ENCODE peak calls at places on chromosomes 11 and 22, in seven cellular contexts. K, Z, I, N, U, O and Y are unnamed samples.

GRCh38 chr22:44026066-44026629 is 2.0 kb downstream of the PARVB start:
- DNase-seq in K (no peak), Z (no peak), I (peak; percentile 59), N (no peak), U (no peak), O (no peak), Y (no peak)

GRCh38 chr11:133957926-133958325 is 1.2 kb upstream of the IGSF9B start:
- DNase-seq in K (no peak), Z (no peak), I (peak; percentile 15), N (no peak), U (no peak), O (no peak), Y (no peak)

GRCh38 chr11:46906596-46906995 is 11.8 kb downstream of the LRP4 start:
- DNase-seq in K (no peak), Z (no peak), I (no peak), N (no peak), U (no peak), O (no peak), Y (no peak)

GRCh38 chr11:55707029-55707428 is 45.0 kb downstream of the OR4C6 start:
- DNase-seq in K (peak; percentile 4), Z (no peak), I (no peak), N (no peak), U (no peak), O (no peak), Y (no peak)

GRCh38 chr11:28017816-28018215 is 90.1 kb downstream of the KIF18A start:
- DNase-seq in K (no peak), Z (no peak), I (no peak), N (no peak), U (no peak), O (no peak), Y (no peak)

GRCh38 chr11:11415786-11416390 is 62.8 kb upstream of the CSNK2A3 start:
- DNase-seq in K (no peak), Z (no peak), I (no peak), N (no peak), U (no peak), O (no peak), Y (no peak)

GRCh38 chr11:113591122-113591521 is 115.0 kb downstream of the TMPRSS5 start:
- DNase-seq in K (no peak), Z (no peak), I (no peak), N (no peak), U (no peak), O (no peak), Y (no peak)

GRCh38 chr11:46099973-46100335 is 21.3 kb downstream of the PHF21A start:
- DNase-seq in K (no peak), Z (no peak), I (no peak), N (no peak), U (no peak), O (no peak), Y (no peak)

DNA sequence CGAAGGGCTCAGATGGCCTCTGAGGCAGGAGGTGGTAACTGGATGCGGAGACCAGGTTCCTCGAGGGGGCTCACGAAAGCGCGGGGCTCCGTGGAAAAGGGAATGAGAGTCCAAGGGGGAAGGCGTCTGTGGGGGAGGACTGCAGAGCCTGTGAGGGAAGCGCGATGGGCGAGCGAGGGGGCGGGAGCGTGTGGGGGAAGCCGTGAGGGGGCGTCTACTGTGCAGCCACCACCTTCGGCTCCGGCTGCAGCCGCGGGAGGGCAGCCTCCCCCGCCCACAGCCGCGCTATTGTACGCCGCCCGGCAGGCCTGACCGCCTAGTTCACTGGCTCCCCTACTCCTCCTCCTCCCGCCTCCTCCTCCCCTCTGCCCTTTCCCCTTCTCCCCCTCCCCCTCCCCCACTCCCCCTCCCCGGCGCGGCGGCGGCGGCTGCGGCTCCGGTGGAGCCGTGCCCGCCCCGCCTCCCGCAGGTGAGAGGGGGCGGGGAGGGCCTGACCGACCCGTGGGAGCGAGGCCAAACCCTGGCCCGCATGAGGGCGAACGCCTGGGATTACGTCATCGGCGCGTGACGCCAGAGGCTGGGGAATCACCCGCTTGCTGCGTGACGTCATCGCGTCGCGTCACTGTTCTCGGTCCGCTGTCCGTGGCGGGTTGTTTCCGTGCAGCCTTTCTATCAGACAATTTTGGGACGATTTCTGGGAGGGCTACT is at the start of gene PAK1:
- DNase-seq in K (peak; percentile 81), Z (peak; percentile 86), I (peak; percentile 78), N (peak; percentile 88), U (peak; percentile 97), O (peak; percentile 47), Y (peak; percentile 98)
- TF ChIP-seq CTCF in K (peak; percentile 23), Z (no peak), I (no peak), N (no peak), U (no peak), O (no peak), Y (no peak)

DNA sequence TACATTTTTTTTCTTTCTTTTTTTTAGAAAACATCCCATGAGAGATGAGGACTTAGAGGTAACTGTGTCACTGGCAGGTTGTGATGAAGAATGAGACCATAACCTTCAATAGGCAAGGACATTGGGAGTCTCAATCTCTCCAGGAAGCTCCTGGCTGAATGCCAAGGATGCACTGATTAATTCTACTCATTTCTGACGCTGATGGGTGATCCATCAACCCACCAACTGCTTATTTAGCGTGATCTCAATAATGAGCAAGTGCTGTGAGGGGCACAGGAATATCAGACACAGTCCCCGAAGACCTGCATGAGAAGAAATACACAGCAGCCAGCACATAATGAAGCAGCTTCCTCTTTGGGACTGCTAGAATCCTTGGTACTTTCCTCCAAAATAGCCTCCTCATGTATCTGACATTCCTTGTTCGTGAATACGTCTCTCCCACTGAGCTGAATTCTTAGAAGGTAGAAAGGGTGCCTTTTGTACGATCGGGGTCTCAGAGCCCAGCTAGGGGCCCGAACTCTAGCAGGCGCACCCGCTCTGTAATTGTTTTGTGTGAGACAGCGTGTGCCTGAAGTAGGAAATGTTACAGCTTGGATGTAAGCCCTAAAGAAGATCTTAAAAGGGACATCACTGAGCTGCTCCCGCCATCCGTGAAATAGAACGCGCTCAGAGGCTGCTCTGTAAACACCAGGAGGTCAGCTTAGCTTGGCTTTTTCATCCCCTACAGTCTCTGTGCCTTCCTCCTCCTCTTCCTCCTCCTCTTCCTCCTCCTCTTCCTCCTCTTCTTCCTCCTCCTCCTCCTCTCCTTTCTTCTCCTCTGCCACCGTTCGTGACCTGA is 7.2 kb downstream of the CLMP start:
- DNase-seq in K (no peak), Z (no peak), I (no peak), N (no peak), U (no peak), O (no peak), Y (no peak)
- TF ChIP-seq POLR2A in K (no peak), Z (no peak), I (no peak), N (no peak), U (no peak), O (no peak), Y (no peak)

GRCh38 chr11:35983965-35984364 is 40.1 kb downstream of the LDLRAD3 start:
- DNase-seq in K (no peak), Z (no peak), I (no peak), N (no peak), U (no peak), O (no peak), Y (no peak)
- H3K4me1 ChIP-seq in K (no peaks in the 10 kb centered on the region), Z (no peaks in the 10 kb centered on the region), I (no peaks in the 10 kb centered on the region), N (peaks cover 13% of the 10 kb centered on the region), U (peaks cover 28% of the 10 kb centered on the region), O (peaks cover 38% of the 10 kb centered on the region), Y (no peaks in the 10 kb centered on the region)

DNA sequence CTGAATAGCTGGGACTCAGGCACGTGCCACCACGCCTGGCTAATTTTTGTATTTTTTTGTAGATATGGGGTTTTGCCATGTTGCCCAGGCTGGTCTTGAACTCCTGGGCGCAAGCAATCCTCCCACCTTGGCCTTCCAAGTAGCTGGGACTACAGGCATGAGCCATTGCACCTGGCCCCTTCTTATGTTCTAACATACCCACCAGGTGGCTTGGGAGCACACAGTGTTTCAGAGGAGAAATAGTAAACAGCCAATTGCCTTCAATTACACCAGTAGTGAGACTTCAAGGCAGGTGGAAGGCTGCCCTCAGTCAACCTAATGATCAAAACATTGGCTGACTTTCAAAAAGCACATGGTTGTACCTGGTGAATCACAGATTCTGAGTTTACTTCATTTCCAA is 167.2 kb downstream of the SWAP70 start:
- DNase-seq in K (no peak), Z (no peak), I (no peak), N (no peak), U (no peak), O (no peak), Y (no peak)
- TF ChIP-seq CTCF in K (no peak), Z (no peak), I (no peak), N (no peak), U (no peak), O (no peak), Y (no peak)

DNA sequence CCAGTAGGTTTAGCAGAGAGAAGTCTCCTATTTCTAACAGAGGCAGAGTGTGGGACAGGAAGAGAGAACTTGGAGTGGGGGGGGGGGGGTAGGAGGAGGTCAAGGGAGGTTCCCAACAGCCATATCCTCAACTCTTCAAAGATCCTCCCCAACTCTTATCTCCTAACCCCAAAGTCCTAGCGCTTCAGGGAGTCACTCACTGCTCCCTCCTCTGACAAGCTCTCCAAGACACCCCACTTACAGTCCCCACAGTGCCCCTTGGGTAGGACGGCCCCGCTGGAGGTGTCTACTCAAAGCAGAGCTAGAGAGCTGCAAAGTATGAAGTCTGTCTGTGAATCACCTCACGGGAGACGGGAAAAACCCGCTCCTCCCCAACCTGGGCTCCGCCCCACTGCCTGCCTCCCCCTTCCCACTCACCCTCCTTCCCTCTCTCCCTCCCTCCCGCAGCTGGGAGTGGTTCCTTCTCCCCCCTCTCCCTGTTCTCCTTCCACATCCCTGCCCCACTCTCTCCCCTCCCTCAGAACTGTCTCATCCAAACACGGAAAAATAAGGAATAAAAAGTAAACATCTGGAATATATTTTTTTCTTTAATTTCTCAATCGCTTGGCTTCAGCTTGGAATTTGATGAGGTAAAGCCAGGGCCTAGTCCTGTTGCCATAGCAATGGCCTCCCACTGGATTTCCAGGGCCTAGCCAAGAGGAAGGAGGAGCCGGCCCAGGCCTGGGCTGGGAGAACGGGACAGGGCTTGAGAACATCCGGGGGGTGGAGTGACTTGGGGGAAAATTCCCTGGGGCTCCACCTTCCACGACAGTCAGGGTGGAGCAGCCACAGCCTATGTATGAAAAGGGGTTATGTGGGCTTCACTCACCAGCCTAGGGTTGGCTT is 2.5 kb downstream of the TNKS1BP1 start:
- DNase-seq in K (peak; percentile 99), Z (peak; percentile 77), I (peak; percentile 94), N (peak; percentile 89), U (peak; percentile 94), O (peak; percentile 86), Y (peak; percentile 96)
- TF ChIP-seq POLR2A in K (peak; percentile 26), Z (no peak), I (no peak), N (no peak), U (peak; percentile 50), O (no peak), Y (peak; percentile 16)

GRCh38 chr22:37601540-37602442 is 6.8 kb upstream of the GGA1 start:
- DNase-seq in K (no peak), Z (peak; percentile 56), I (no peak), N (peak; percentile 67), U (no peak), O (no peak), Y (peak; percentile 82)

GRCh38 chr22:37604074-37604473 is 4.6 kb upstream of the GGA1 start:
- DNase-seq in K (no peak), Z (no peak), I (no peak), N (no peak), U (no peak), O (no peak), Y (no peak)

GRCh38 chr22:37607010-37607911 is 1.4 kb upstream of the GGA1 start:
- DNase-seq in K (peak; percentile 81), Z (peak; percentile 83), I (peak; percentile 80), N (peak; percentile 95), U (peak; percentile 89), O (peak; percentile 62), Y (peak; percentile 95)

GRCh38 chr22:37607912-37608476 is 640 bp upstream of the GGA1 start:
- DNase-seq in K (no peak), Z (no peak), I (no peak), N (no peak), U (no peak), O (no peak), Y (no peak)

GRCh38 chr22:37604875-37605274 is 3.8 kb upstream of the GGA1 start:
- DNase-seq in K (no peak), Z (no peak), I (no peak), N (no peak), U (no peak), O (no peak), Y (no peak)
- H3K4me1 ChIP-seq in K (peaks cover 3% of the 10 kb centered on the region), Z (peaks cover 40% of the 10 kb centered on the region), I (no peaks in the 10 kb centered on the region), N (peaks cover 4% of the 10 kb centered on the region), U (peaks cover 4% of the 10 kb centered on the region), O (peaks cover 20% of the 10 kb centered on the region), Y (peaks cover 47% of the 10 kb centered on the region)